ENCODE peak calls at places on chromosomes 6 and 20, in seven cellular contexts. D is GM12878, Q is SK-N-SH, K is HCT116, O is HepG2, Z is H1, P is K562. X is an unnamed sample.

GRCh38 chr20:64258071-64258823 is 2.7 kb downstream of the PCMTD2 start:
- DNase-seq in Z (no peak), P (no peak), K (no peak), Q (no peak), D (no peak), O (no peak), X (no peak)

GRCh38 chr20:56259948-56260347 is 11.4 kb downstream of the MC3R start:
- DNase-seq in D (no peak), O (no peak), K (no peak), P (no peak), Q (no peak), Z (no peak), X (no peak)

GRCh38 chr6:56520218-56520617 is 122.5 kb downstream of the DST start:
- DNase-seq in P (no peak), D (no peak), O (no peak), K (no peak), Q (no peak), Z (no peak), X (no peak)

GRCh38 chr20:50409495-50409894 is 100.7 kb upstream of the PTPN1 start:
- DNase-seq in O (no peak), K (no peak), P (no peak), Q (no peak), D (no peak), Z (no peak), X (no peak)

GRCh38 chr6:16003197-16003491 is 125.7 kb upstream of the MYLIP start:
- DNase-seq in P (no peak), K (no peak), Q (no peak), D (no peak), Z (no peak), O (no peak), X (no peak)

GRCh38 chr6:96837138-96837971 is at the start of gene GPR63:
- DNase-seq in D (peak), Q (peak), P (peak), O (peak), K (peak), Z (peak), X (peak)

GRCh38 chr6:52407467-52407866 is 12.7 kb upstream of the EFHC1 start:
- DNase-seq in P (peak), Q (peak), K (no peak), D (no peak), Z (no peak), O (peak), X (peak)

GRCh38 chr6:71481801-71482200 is 193.2 kb downstream of the OGFRL1 start:
- DNase-seq in K (no peak), D (no peak), P (no peak), O (no peak), Q (no peak), Z (no peak), X (no peak)

GRCh38 chr6:56947931-56948330 is 7.0 kb upstream of the BEND6 start:
- DNase-seq in Z (no peak), P (no peak), K (no peak), O (no peak), D (no peak), Q (no peak), X (no peak)

GRCh38 chr6:123829302-123829953 is 25.8 kb downstream of the NKAIN2 start:
- DNase-seq in D (no peak), K (no peak), Z (no peak), O (no peak), Q (no peak), P (no peak), X (no peak)

GRCh38 chr6:13065596-13065995 is 262.7 kb downstream of the TBC1D7 start:
- DNase-seq in Z (no peak), O (no peak), P (no peak), Q (no peak), D (no peak), K (no peak), X (no peak)

GRCh38 chr20:45406260-45407066 is 1.6 kb upstream of the DBNDD2 start:
- DNase-seq in K (no peak), O (no peak), Z (no peak), Q (peak), D (no peak), P (peak), X (peak)

GRCh38 chr6:52284131-52284459 is 447 bp downstream of the MCM3 start:
- DNase-seq in K (no peak), D (no peak), Q (peak), O (peak), Z (no peak), P (peak), X (no peak)

GRCh38 chr6:134436950-134437349 is 119.0 kb upstream of the SGK1 start:
- DNase-seq in Q (no peak), D (peak), P (no peak), O (no peak), K (no peak), Z (no peak), X (no peak)

GRCh38 chr20:4601630-4602296 is 119.9 kb upstream of the PRND start:
- DNase-seq in Z (no peak), O (no peak), K (peak), P (no peak), D (no peak), Q (peak), X (no peak)

GRCh38 chr6:15472626-15473025 is 190.2 kb downstream of the DTNBP1 start:
- DNase-seq in O (no peak), D (no peak), Q (no peak), P (no peak), Z (no peak), K (no peak), X (no peak)

GRCh38 chr6:43250992-43251373 is 7.7 kb downstream of the TTBK1 start:
- DNase-seq in K (no peak), D (no peak), O (no peak), Q (no peak), P (no peak), Z (no peak), X (no peak)

GRCh38 chr6:23325065-23325464 is 755.7 kb downstream of the HDGFL1 start:
- DNase-seq in K (no peak), Q (no peak), Z (no peak), D (no peak), P (no peak), O (no peak), X (no peak)

GRCh38 chr6:147131728-147132127 is 72.5 kb upstream of the STXBP5 start:
- DNase-seq in O (no peak), K (no peak), Z (no peak), Q (no peak), P (peak), D (no peak), X (no peak)

GRCh38 chr6:150006961-150007464 is 18.3 kb downstream of the RAET1L start:
- DNase-seq in D (no peak), Z (no peak), Q (peak), K (no peak), O (no peak), P (peak), X (no peak)

GRCh38 chr6:48176909-48177308 is 65.9 kb upstream of the PTCHD4 start:
- DNase-seq in Z (no peak), Q (no peak), K (no peak), D (no peak), P (no peak), O (no peak), X (no peak)

GRCh38 chr6:139161169-139161568 is 26.3 kb downstream of the HECA start:
- DNase-seq in K (peak), Z (no peak), Q (no peak), D (no peak), O (peak), P (no peak), X (no peak)

GRCh38 chr6:33549196-33549595 is 30.9 kb downstream of the BAK1 start:
- DNase-seq in Q (no peak), O (no peak), D (no peak), Z (no peak), P (no peak), K (no peak), X (no peak)

GRCh38 chr6:79605061-79605460 is 26.1 kb upstream of the SH3BGRL2 start:
- DNase-seq in O (no peak), K (no peak), D (no peak), P (peak), Z (no peak), Q (no peak), X (no peak)

GRCh38 chr20:50992336-50992732 is 30.6 kb downstream of the KCNG1 start:
- DNase-seq in D (no peak), Q (no peak), K (no peak), P (no peak), O (no peak), Z (no peak), X (no peak)

GRCh38 chr20:47024461-47024937 is 129.9 kb downstream of the EYA2 start:
- DNase-seq in K (no peak), Q (no peak), O (no peak), D (no peak), Z (no peak), P (no peak), X (no peak)

GRCh38 chr6:138815221-138815620 is 19.3 kb downstream of the ECT2L start:
- DNase-seq in K (no peak), P (no peak), O (no peak), Q (no peak), Z (no peak), D (no peak), X (no peak)

GRCh38 chr20:58626076-58626475 is 25.0 kb upstream of the STX16 start:
- DNase-seq in Z (no peak), D (no peak), O (no peak), Q (no peak), P (no peak), K (no peak), X (no peak)

GRCh38 chr20:44016525-44016924 is 101.9 kb downstream of the TOX2 start:
- DNase-seq in Q (no peak), Z (no peak), D (no peak), K (no peak), P (no peak), O (no peak), X (no peak)

GRCh38 chr6:137203256-137203655 is 15.9 kb downstream of the IFNGR1 start:
- DNase-seq in Z (no peak), P (no peak), K (no peak), O (no peak), D (no peak), Q (no peak), X (no peak)
- TF ChIP-seq JUND in Z (no peak), P (no peak), K (no peak), O (no peak), D (no peak), Q (no peak), X (no peak)

GRCh38 chr6:4172368-4172767 is 37.0 kb upstream of the ECI2 start:
- DNase-seq in Q (no peak), O (no peak), K (no peak), D (no peak), P (no peak), Z (no peak), X (no peak)

GRCh38 chr6:4167123-4167522 is 31.7 kb upstream of the ECI2 start:
- DNase-seq in O (no peak), K (no peak), Z (no peak), D (no peak), P (no peak), Q (no peak), X (no peak)

GRCh38 chr6:4167833-4168232 is 32.5 kb upstream of the ECI2 start:
- DNase-seq in K (no peak), O (no peak), P (no peak), Q (no peak), Z (no peak), D (no peak), X (no peak)

GRCh38 chr6:4170297-4170696 is 34.9 kb upstream of the ECI2 start:
- DNase-seq in O (no peak), D (no peak), Q (no peak), K (no peak), Z (no peak), P (no peak), X (no peak)

DNA sequence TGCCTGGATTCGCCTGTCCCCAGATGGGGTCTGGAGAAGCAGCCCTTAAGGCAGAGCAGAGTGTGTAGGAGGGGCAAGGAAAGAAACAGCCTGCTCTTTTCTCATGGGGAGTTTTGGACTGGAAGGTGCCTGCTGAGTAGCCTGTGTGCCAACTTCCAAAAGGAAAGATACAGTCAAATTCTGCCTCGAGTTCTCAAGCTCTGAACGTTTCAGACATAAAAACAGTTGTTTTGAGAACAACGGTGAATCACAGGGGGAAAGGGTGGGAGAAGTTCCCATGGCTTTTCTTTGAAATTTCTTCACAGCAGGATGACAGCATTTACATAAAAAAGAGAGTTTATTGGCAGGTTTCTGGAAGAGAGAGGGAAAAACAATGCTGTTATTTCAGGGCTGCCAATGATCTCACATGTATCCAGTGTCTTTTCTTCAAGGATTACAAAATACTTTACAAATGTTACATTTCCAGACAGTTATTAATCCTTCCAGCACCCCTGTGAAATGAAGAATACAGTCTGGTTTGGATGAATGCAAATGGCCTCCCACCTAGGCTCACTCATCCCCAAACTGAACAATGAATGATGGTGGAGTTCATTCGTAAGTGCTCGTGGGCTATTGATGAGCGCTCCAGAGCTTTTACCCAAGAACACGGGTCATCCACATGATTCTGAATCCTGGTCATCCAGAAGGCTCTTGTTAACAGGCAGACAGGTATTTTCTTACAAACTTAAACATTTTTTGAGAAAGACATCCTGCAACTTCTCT is 33.8 kb upstream of the ECI2 start:
- DNase-seq in Q (no peak), K (no peak), D (no peak), O (no peak), Z (no peak), P (no peak), X (no peak)
- TF ChIP-seq JUND in Q (no peak), K (no peak), D (no peak), O (no peak), Z (no peak), P (no peak), X (no peak)

GRCh38 chr20:3194617-3195280 is 9.7 kb downstream of the DDRGK1 start:
- DNase-seq in P (no peak), Z (no peak), K (no peak), Q (no peak), D (no peak), O (no peak), X (no peak)
- TF ChIP-seq JUND in P (no peak), Z (no peak), K (no peak), Q (no peak), D (no peak), O (no peak), X (no peak)

GRCh38 chr20:57346477-57346876 is 4.6 kb upstream of the RAE1 start:
- DNase-seq in K (peak), D (no peak), Z (peak), P (peak), Q (peak), O (peak), X (no peak)
- TF ChIP-seq JUND in K (no peak), D (no peak), Z (no peak), P (no peak), Q (no peak), O (no peak), X (no peak)

GRCh38 chr6:35216832-35217811 is 3.4 kb downstream of the SCUBE3 start:
- DNase-seq in P (peak), Z (no peak), O (no peak), K (no peak), D (no peak), Q (no peak), X (no peak)
- TF ChIP-seq JUND in P (no peak), Z (no peak), O (no peak), K (no peak), D (no peak), Q (no peak), X (no peak)

DNA sequence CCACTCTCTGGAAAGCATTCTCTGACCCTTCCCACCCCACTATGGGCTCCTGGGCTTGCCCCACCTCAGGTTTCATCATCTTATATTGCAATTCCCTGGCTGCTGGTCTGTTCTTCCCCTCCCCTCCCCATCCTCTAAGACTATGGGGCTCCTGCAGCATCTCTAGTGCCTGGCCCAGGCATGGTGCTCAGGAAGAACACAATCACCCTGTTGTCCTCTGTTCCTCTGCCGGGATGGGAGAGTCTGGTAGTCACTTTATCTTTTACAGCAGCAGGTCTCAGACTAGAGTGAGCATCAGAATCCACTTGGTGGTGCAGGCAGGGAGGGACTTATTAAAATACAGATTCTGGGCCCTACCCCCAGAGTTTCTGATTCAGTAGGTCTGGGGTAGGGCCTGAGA is 5.0 kb upstream of the LPIN3 start:
- DNase-seq in O (no peak), Z (no peak), P (no peak), D (no peak), K (no peak), Q (no peak), X (no peak)
- TF ChIP-seq JUND in O (no peak), Z (no peak), P (no peak), D (no peak), K (no peak), Q (no peak), X (no peak)

GRCh38 chr20:5895626-5896025 is 54.7 kb downstream of the TRMT6 start:
- DNase-seq in K (no peak), O (no peak), D (no peak), Q (no peak), P (no peak), Z (no peak), X (no peak)
- TF ChIP-seq JUND in K (no peak), O (no peak), D (no peak), Q (no peak), P (no peak), Z (no peak), X (no peak)

GRCh38 chr6:111852704-111853103 is 20.5 kb downstream of the FYN start:
- DNase-seq in Z (no peak), O (peak), D (no peak), K (no peak), Q (no peak), P (no peak), X (no peak)

GRCh38 chr6:111846511-111847409 is 26.5 kb downstream of the FYN start:
- DNase-seq in Z (no peak), O (no peak), P (no peak), D (no peak), K (no peak), Q (no peak), X (no peak)

GRCh38 chr6:111849298-111849697 is 24.0 kb downstream of the FYN start:
- DNase-seq in D (no peak), O (no peak), P (no peak), Z (no peak), K (no peak), Q (no peak), X (no peak)

GRCh38 chr6:111848262-111848661 is 25.0 kb downstream of the FYN start:
- DNase-seq in Q (no peak), Z (no peak), O (no peak), K (no peak), D (no peak), P (peak), X (no peak)

GRCh38 chr6:111850288-111850937 is 22.8 kb downstream of the FYN start:
- DNase-seq in Z (no peak), P (no peak), D (no peak), Q (no peak), K (no peak), O (no peak), X (no peak)
- TF ChIP-seq JUND in Z (no peak), P (no peak), D (no peak), Q (no peak), K (no peak), O (no peak), X (no peak)

DNA sequence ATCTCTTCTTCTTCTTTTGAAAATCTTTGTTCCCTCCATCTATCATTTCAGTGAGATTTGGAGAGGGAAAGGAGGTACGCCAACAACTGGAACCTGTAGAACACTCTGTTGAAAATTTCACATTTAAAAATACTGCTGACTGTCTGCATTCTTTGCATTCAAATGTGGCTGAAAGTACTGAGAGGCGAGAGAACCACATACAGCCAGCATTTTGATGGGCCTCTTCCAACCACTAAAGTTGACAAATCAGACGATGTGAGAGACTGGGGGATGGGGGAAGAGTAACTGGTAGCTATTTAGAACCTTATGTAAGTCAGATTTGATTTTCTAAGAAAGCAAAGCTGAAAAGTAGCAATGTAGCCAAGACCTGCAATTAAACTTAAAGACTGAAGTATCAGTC is 77.5 kb downstream of the FKBP5 start:
- DNase-seq in Q (no peak), D (no peak), O (no peak), Z (no peak), K (no peak), P (no peak), X (no peak)
- TF ChIP-seq JUND in Q (no peak), D (no peak), O (no peak), Z (no peak), K (no peak), P (no peak), X (no peak)